ENCODE peak calls at places on chromosomes 1 and 21, in four cellular contexts. O, A, I and K are unnamed samples.

GRCh38 chr21:29315155-29315749 is 16.5 kb downstream of the BACH1 start:
- DNase-seq in I (no peak), O (no peak), A (no peak), K (no peak)

GRCh38 chr21:38806942-38807284 is 1.2 kb downstream of the ETS2 start:
- DNase-seq in O (no peak), A (peak), I (no peak), K (no peak)

GRCh38 chr21:17416139-17416538 is 96.7 kb upstream of the CXADR start:
- DNase-seq in A (no peak), O (no peak), I (no peak), K (no peak)

GRCh38 chr1:119298687-119299086 is 69.9 kb upstream of the HAO2 start:
- DNase-seq in I (no peak), O (no peak), A (peak), K (no peak)

GRCh38 chr1:226787071-226787470 is 48.0 kb upstream of the ITPKB start:
- DNase-seq in A (no peak), O (no peak), I (no peak), K (no peak)

GRCh38 chr1:168774241-168774640 is 45.2 kb upstream of the DPT start:
- DNase-seq in O (no peak), I (no peak), A (no peak), K (no peak)

GRCh38 chr1:40997096-40997495 is 17.6 kb downstream of the CTPS1 start:
- DNase-seq in I (no peak), O (no peak), A (no peak), K (no peak)

GRCh38 chr1:167533851-167534300 is 15.5 kb upstream of the CD247 start:
- DNase-seq in A (peak), O (peak), I (peak), K (peak)

GRCh38 chr1:152479792-152480595 is 30.6 kb upstream of the LCE5A start:
- DNase-seq in I (peak), A (peak), O (peak), K (peak)

GRCh38 chr1:41471658-41472057 is 12.8 kb downstream of the EDN2 start:
- DNase-seq in I (no peak), O (no peak), A (no peak), K (no peak)

GRCh38 chr1:167635233-167635648 is 5.2 kb downstream of the RCSD1 start:
- DNase-seq in O (peak), A (no peak), I (no peak), K (no peak)

GRCh38 chr1:75123756-75124155 is 10.4 kb upstream of the LHX8 start:
- DNase-seq in O (no peak), I (no peak), A (no peak), K (no peak)

GRCh38 chr1:53315456-53316048 is 12.3 kb downstream of the LRP8 start:
- DNase-seq in O (no peak), A (no peak), I (no peak), K (no peak)

GRCh38 chr1:59007820-59008598 is 224.2 kb upstream of the JUN start:
- DNase-seq in I (no peak), A (no peak), O (peak), K (no peak)

GRCh38 chr21:43971201-43971991 is 40.7 kb upstream of the TRAPPC10 start:
- DNase-seq in A (no peak), O (no peak), I (no peak), K (no peak)

GRCh38 chr1:27602510-27603319 is 1.2 kb downstream of the AHDC1 start:
- DNase-seq in I (no peak), A (no peak), O (no peak), K (no peak)

GRCh38 chr1:82453511-82454185 is 652.9 kb downstream of the ADGRL2 start:
- DNase-seq in I (no peak), O (no peak), A (no peak), K (no peak)

GRCh38 chr1:216168481-216169005 is 254.7 kb downstream of the USH2A start:
- DNase-seq in O (no peak), I (no peak), A (no peak), K (no peak)

GRCh38 chr21:34912022-34912933 is 136.8 kb downstream of the RUNX1 start:
- DNase-seq in O (no peak), I (no peak), A (peak), K (no peak)